ENCODE peak calls at places on chromosomes 5 and 9, in nine cellular contexts. J, E, X, H, R, O, Q, W and Y are unnamed samples.
A peak's percentile ranks its signal among the peaks of the same experiment; 100 is the strongest.

GRCh38 chr9:14846871-14847311 is 63.3 kb downstream of the FREM1 start:
- DNase-seq in J (no peak), E (peak; percentile 1), X (peak; percentile 66), H (peak; percentile 47), R (peak; percentile 23), O (no peak), Q (no peak), W (peak; percentile 56), Y (peak; percentile 83)

GRCh38 chr9:137298401-137298982 is 3.6 kb downstream of the NRARP start:
- DNase-seq in J (no peak), E (no peak), X (no peak), H (no peak), R (no peak), O (no peak), Q (no peak), W (no peak), Y (peak; percentile 59)

GRCh38 chr9:3903273-3903672 is 377.5 kb upstream of the RFX3 start:
- DNase-seq in J (no peak), E (no peak), X (no peak), H (peak; percentile 32), R (no peak), O (no peak), Q (no peak), W (no peak), Y (no peak)

GRCh38 chr5:56279979-56280378 is 46.8 kb upstream of the ANKRD55 start:
- DNase-seq in J (no peak), E (peak; percentile 45), X (no peak), H (no peak), R (no peak), O (no peak), Q (no peak), W (no peak), Y (no peak)

GRCh38 chr9:129023036-129023907 is 4.9 kb downstream of the SH3GLB2 start:
- DNase-seq in J (no peak), E (no peak), X (no peak), H (peak; percentile 73), R (no peak), O (no peak), Q (no peak), W (no peak), Y (peak; percentile 57)

GRCh38 chr9:124010665-124011321 is 775 bp upstream of the LHX2 start:
- DNase-seq in J (no peak), E (no peak), X (no peak), H (no peak), R (no peak), O (no peak), Q (no peak), W (no peak), Y (peak; percentile 68)

GRCh38 chr5:119336846-119337564 is 18.8 kb upstream of the TNFAIP8 start:
- DNase-seq in J (no peak), E (no peak), X (no peak), H (no peak), R (no peak), O (no peak), Q (no peak), W (no peak), Y (no peak)

GRCh38 chr5:15463231-15463630 is 36.7 kb upstream of the FBXL7 start:
- DNase-seq in J (no peak), E (peak; percentile 33), X (no peak), H (peak; percentile 13), R (no peak), O (no peak), Q (no peak), W (no peak), Y (no peak)

GRCh38 chr9:120627073-120627472 is 47.1 kb upstream of the CDK5RAP2 start:
- DNase-seq in J (no peak), E (no peak), X (no peak), H (no peak), R (no peak), O (no peak), Q (no peak), W (no peak), Y (no peak)

GRCh38 chr5:125683669-125684068 is 739.5 kb upstream of the GRAMD2B start:
- DNase-seq in J (no peak), E (no peak), X (no peak), H (no peak), R (no peak), O (no peak), Q (no peak), W (no peak), Y (no peak)

GRCh38 chr9:81477669-81478068 is 211.7 kb downstream of the TLE1 start:
- DNase-seq in J (no peak), E (no peak), X (no peak), H (no peak), R (no peak), O (no peak), Q (no peak), W (no peak), Y (no peak)